ENCODE peak calls at places on chromosomes 11 and 22, in ten cellular contexts. Y is NCI-H2081, V is foreskin keratinocyte, P is M059J, M is fibroblast of lung, K is cardiac muscle cell, D is T-helper 2 cell, H is KG1, A is HFF-Myc, J is psoas muscle. W is an unnamed sample.

GRCh38 chr11:818396-819128 is at the start of gene PNPLA2:
- DNase-seq in Y (no peak), V (peak; percentile 66), P (peak; percentile 60), M (peak; percentile 56), K (no peak), D (no peak), H (no peak), A (no peak), J (peak; percentile 60), W (no peak)

GRCh38 chr11:17314232-17314547 is 37.4 kb upstream of the NCR3LG1 start:
- DNase-seq in Y (no peak), V (peak; percentile 99), P (peak; percentile 80), M (peak; percentile 96), K (peak; percentile 13), D (no peak), H (no peak), A (peak; percentile 82), J (no peak), W (no peak)

GRCh38 chr22:32024791-32025190 is 18.3 kb upstream of the SLC5A1 start:
- DNase-seq in Y (no peak), V (peak; percentile 82), P (peak; percentile 50), M (no peak), K (no peak), D (no peak), H (no peak), A (no peak), J (no peak), W (no peak)

GRCh38 chr11:95327273-95327948 is 96.4 kb upstream of the SESN3 start:
- DNase-seq in Y (no peak), V (no peak), P (no peak), M (no peak), K (no peak), D (no peak), H (no peak), A (no peak), J (no peak), W (no peak)

GRCh38 chr11:87445002-87445401 is 407.3 kb downstream of the TMEM135 start:
- DNase-seq in Y (no peak), V (peak; percentile 63), P (peak; percentile 77), M (no peak), K (peak; percentile 36), D (no peak), H (no peak), A (no peak), J (no peak), W (no peak)

GRCh38 chr11:2399488-2400068 is 972 bp upstream of the TSSC4 start:
- DNase-seq in Y (no peak), V (no peak), P (no peak), M (peak; percentile 4), K (no peak), D (no peak), H (no peak), A (no peak), J (no peak), W (no peak)

GRCh38 chr22:49091917-49092545 is 735.6 kb downstream of the BRD1 start:
- DNase-seq in Y (no peak), V (no peak), P (no peak), M (no peak), K (no peak), D (no peak), H (no peak), A (no peak), J (no peak), W (no peak)

GRCh38 chr22:48973694-48974041 is 854.0 kb downstream of the BRD1 start:
- DNase-seq in Y (no peak), V (no peak), P (no peak), M (no peak), K (no peak), D (no peak), H (no peak), A (no peak), J (no peak), W (no peak)

GRCh38 chr11:38648597-38648996 is 2050.6 kb upstream of the RAG2 start:
- DNase-seq in Y (no peak), V (peak; percentile 37), P (peak; percentile 34), M (no peak), K (no peak), D (no peak), H (no peak), A (no peak), J (no peak), W (no peak)

GRCh38 chr22:49155809-49156580 is 671.7 kb downstream of the BRD1 start:
- DNase-seq in Y (no peak), V (no peak), P (no peak), M (no peak), K (no peak), D (no peak), H (no peak), A (no peak), J (no peak), W (no peak)

GRCh38 chr22:31611065-31611760 is 50.8 kb downstream of the PISD start:
- DNase-seq in Y (no peak), V (no peak), P (no peak), M (peak; percentile 70), K (no peak), D (no peak), H (no peak), A (no peak), J (no peak), W (no peak)

GRCh38 chr22:47443836-47444745 is 681.6 kb downstream of the TBC1D22A start:
- DNase-seq in Y (no peak), V (no peak), P (no peak), M (no peak), K (no peak), D (no peak), H (no peak), A (no peak), J (no peak), W (no peak)